ENCODE peak calls at places on chromosomes 12 and 14, in ten cellular contexts. Z is right lobe of liver, A is A549, W is adrenal gland, I is Peyer's patch, L is transverse colon, H is prostate gland, Q is HCT116, F is stomach, M is uterus. R is an unnamed sample.

GRCh38 chr12:51860986-51861385 is 12.5 kb upstream of the FIGNL2 start:
- DNase-seq in L (no peak), Z (no peak), W (no peak), F (no peak), H (no peak), M (no peak), A (no peak), Q (no peak), I (no peak), R (no peak)

GRCh38 chr14:82420874-82421273 is 887.2 kb upstream of the SEL1L start:
- DNase-seq in I (no peak), W (no peak), F (no peak), H (no peak), L (no peak), M (no peak), A (no peak), Z (no peak), Q (no peak), R (peak; percentile 16)

GRCh38 chr14:99123208-99123870 is 148.7 kb downstream of the BCL11B start:
- DNase-seq in I (no peak), L (no peak), W (no peak), A (no peak), Z (no peak), Q (no peak), F (peak; percentile 4), M (no peak), H (no peak), R (no peak)

GRCh38 chr12:130876758-130877157 is 4.9 kb downstream of the RAN start:
- DNase-seq in A (no peak), W (no peak), I (no peak), H (no peak), Z (no peak), F (no peak), L (no peak), M (no peak), Q (no peak), R (no peak)

GRCh38 chr12:28899951-28900350 is 249.1 kb upstream of the FAR2 start:
- DNase-seq in Q (no peak), H (no peak), F (no peak), M (no peak), W (no peak), Z (no peak), I (no peak), L (no peak), A (no peak), R (no peak)

GRCh38 chr12:27707216-27707615 is 3.4 kb upstream of the MRPS35 start:
- DNase-seq in Q (no peak), F (no peak), A (no peak), H (no peak), L (no peak), M (no peak), I (no peak), Z (no peak), W (no peak), R (no peak)

GRCh38 chr12:57717131-57717530 is 21.4 kb downstream of the AGAP2 start:
- DNase-seq in W (no peak), L (no peak), Q (no peak), F (no peak), M (no peak), I (no peak), H (no peak), Z (peak; percentile 5), A (no peak), R (no peak)

GRCh38 chr14:73149753-73150152 is 13.4 kb downstream of the PSEN1 start:
- DNase-seq in M (no peak), Z (no peak), L (no peak), I (no peak), Q (no peak), A (no peak), W (no peak), F (no peak), H (no peak), R (no peak)

GRCh38 chr14:59187802-59188460 is 536 bp upstream of the DAAM1 start:
- DNase-seq in F (no peak), Z (peak; percentile 54), H (peak; percentile 21), A (peak; percentile 10), W (peak; percentile 19), Q (no peak), L (peak; percentile 31), I (peak; percentile 39), M (peak; percentile 43), R (peak; percentile 24)
- TF ChIP-seq POLR2A in F (no peak), Z (no peak), H (no peak), A (peak; percentile 39), W (no peak), Q (no peak), L (no peak), I (no peak), M (no peak), R (no peak)

GRCh38 chr12:109735051-109735521 is 21.5 kb downstream of the FAM222A start:
- DNase-seq in M (peak; percentile 1), Z (peak; percentile 37), L (no peak), H (no peak), A (no peak), W (peak; percentile 10), Q (no peak), F (peak; percentile 22), I (no peak), R (no peak)

GRCh38 chr12:109735825-109736551 is 22.4 kb downstream of the FAM222A start:
- DNase-seq in A (no peak), L (peak; percentile 4), M (peak; percentile 6), I (no peak), Z (peak; percentile 90), W (peak; percentile 46), F (peak; percentile 47), Q (no peak), H (no peak), R (no peak)

GRCh38 chr12:109732321-109733305 is 19.0 kb downstream of the FAM222A start:
- DNase-seq in M (peak; percentile 5), A (no peak), I (no peak), L (peak; percentile 5), F (peak; percentile 21), Q (no peak), W (peak; percentile 3), H (no peak), Z (peak; percentile 39), R (no peak)

GRCh38 chr12:109736552-109737108 is 23.0 kb downstream of the FAM222A start:
- DNase-seq in A (peak; percentile 32), F (peak; percentile 25), H (no peak), I (no peak), W (peak; percentile 23), Z (peak; percentile 52), L (no peak), Q (no peak), M (peak; percentile 5), R (peak; percentile 14)

GRCh38 chr12:109734219-109735000 is 20.8 kb downstream of the FAM222A start:
- DNase-seq in F (peak; percentile 15), H (no peak), W (peak; percentile 8), M (peak; percentile 9), I (no peak), Q (no peak), Z (peak; percentile 35), L (peak; percentile 9), A (no peak), R (no peak)
- H3K4me3 ChIP-seq in F (no peak overlapping the region), H (no peak overlapping the region), W (no peak overlapping the region), M (no peak overlapping the region), I (no peak overlapping the region), Q (no peak overlapping the region), Z (no peak overlapping the region), L (no peak overlapping the region), A (no peak overlapping the region), R (no peak overlapping the region)

GRCh38 chr14:100827751-100828447 is 2.0 kb downstream of the MEG3 start:
- DNase-seq in Z (no peak), Q (no peak), W (peak; percentile 82), I (no peak), F (no peak), H (no peak), M (no peak), A (no peak), L (no peak), R (no peak)
- TF ChIP-seq CTCF in Z (peak; percentile 59), Q (no peak), W (peak; percentile 58), I (no peak), F (no peak), H (peak; percentile 22), M (no peak), A (no peak), L (no peak), R (no peak)

GRCh38 chr14:36317650-36318049 is 2.8 kb downstream of the MBIP start:
- DNase-seq in I (no peak), H (no peak), Z (no peak), A (no peak), Q (no peak), L (no peak), F (no peak), M (no peak), W (no peak), R (no peak)

GRCh38 chr14:36319899-36320209 is 583 bp downstream of the MBIP start:
- DNase-seq in L (no peak), A (no peak), M (no peak), F (no peak), H (no peak), Z (no peak), I (no peak), Q (no peak), W (no peak), R (no peak)

GRCh38 chr14:36316131-36316530 is 4.3 kb downstream of the MBIP start:
- DNase-seq in I (no peak), F (no peak), A (no peak), Q (no peak), L (no peak), H (no peak), M (no peak), Z (no peak), W (no peak), R (no peak)

GRCh38 chr14:36324897-36325296 is 4.5 kb upstream of the MBIP start:
- DNase-seq in Q (no peak), A (no peak), W (no peak), M (no peak), I (no peak), L (no peak), H (no peak), F (no peak), Z (no peak), R (no peak)

GRCh38 chr14:36320210-36321003 is at the start of gene MBIP:
- DNase-seq in F (peak; percentile 95), I (peak; percentile 95), M (peak; percentile 93), H (peak; percentile 91), Q (peak; percentile 96), L (peak; percentile 92), Z (peak; percentile 94), A (peak; percentile 98), W (peak; percentile 95), R (peak; percentile 98)
- TF ChIP-seq POLR2A in F (no peak), I (no peak), M (peak; percentile 9), H (peak; percentile 63), Q (peak; percentile 80), L (peak; percentile 72), Z (peak; percentile 68), A (peak; percentile 47), W (peak; percentile 75), R (peak; percentile 87)

GRCh38 chr12:47941475-47942326 is 21.7 kb upstream of the TMEM106C start:
- DNase-seq in W (no peak), I (no peak), M (no peak), Q (no peak), F (no peak), A (no peak), L (no peak), H (no peak), Z (no peak), R (peak; percentile 37)
- H3K4me3 ChIP-seq in W (no peak overlapping the region), I (no peak overlapping the region), M (no peak overlapping the region), Q (no peak overlapping the region), F (peak overlapping the region; percentile 34), A (no peak overlapping the region), L (no peak overlapping the region), H (no peak overlapping the region), Z (no peak overlapping the region), R (no peak overlapping the region)

R was measured in thyroid gland.